ENCODE peak calls at places on chromosomes 7 and 10, in eight cellular contexts. One of them, this sample, is unnamed.

GRCh38 chr10:73875139-73875475 is 752 bp upstream of the CAMK2G start:
- DNase-seq in AG09309: no peak
- DNase-seq in thyroid gland: no peak
- DNase-seq in K562: no peak
- DNase-seq in upper lobe of right lung: no peak
- DNase-seq in OCI-LY7: peak
- DNase-seq in heart left ventricle: no peak
- DNase-seq in breast epithelium: no peak
- DNase-seq in this sample: no peak

GRCh38 chr7:115546790-115547189 is 483.8 kb downstream of the TFEC start:
- DNase-seq in AG09309: no peak
- DNase-seq in thyroid gland: no peak
- DNase-seq in K562: no peak
- DNase-seq in upper lobe of right lung: no peak
- DNase-seq in OCI-LY7: no peak
- DNase-seq in heart left ventricle: no peak
- DNase-seq in breast epithelium: no peak
- DNase-seq in this sample: no peak

GRCh38 chr7:113159746-113160339 is 41.5 kb upstream of the SMIM30 start:
- DNase-seq in AG09309: peak
- DNase-seq in thyroid gland: peak
- DNase-seq in K562: peak
- DNase-seq in upper lobe of right lung: no peak
- DNase-seq in OCI-LY7: peak
- DNase-seq in heart left ventricle: no peak
- DNase-seq in breast epithelium: no peak
- DNase-seq in this sample: peak

GRCh38 chr7:100865971-100866720 is 1.0 kb upstream of the TRIP6 start:
- DNase-seq in AG09309: no peak
- DNase-seq in thyroid gland: peak
- DNase-seq in K562: no peak
- DNase-seq in upper lobe of right lung: peak
- DNase-seq in OCI-LY7: no peak
- DNase-seq in heart left ventricle: peak
- DNase-seq in breast epithelium: peak
- DNase-seq in this sample: no peak

GRCh38 chr10:92880233-92880861 is 32.0 kb downstream of the EXOC6 start:
- DNase-seq in AG09309: peak
- DNase-seq in thyroid gland: no peak
- DNase-seq in K562: peak
- DNase-seq in upper lobe of right lung: no peak
- DNase-seq in OCI-LY7: peak
- DNase-seq in heart left ventricle: no peak
- DNase-seq in breast epithelium: no peak
- DNase-seq in this sample: peak

GRCh38 chr7:138324905-138325304 is 135.2 kb upstream of the TRIM24 start:
- DNase-seq in AG09309: no peak
- DNase-seq in thyroid gland: no peak
- DNase-seq in K562: no peak
- DNase-seq in upper lobe of right lung: no peak
- DNase-seq in OCI-LY7: no peak
- DNase-seq in heart left ventricle: no peak
- DNase-seq in breast epithelium: no peak
- DNase-seq in this sample: no peak

GRCh38 chr7:138661236-138661635 is 39.9 kb downstream of the SVOPL start:
- DNase-seq in AG09309: no peak
- DNase-seq in thyroid gland: no peak
- DNase-seq in K562: no peak
- DNase-seq in upper lobe of right lung: no peak
- DNase-seq in OCI-LY7: no peak
- DNase-seq in heart left ventricle: no peak
- DNase-seq in breast epithelium: no peak
- DNase-seq in this sample: no peak

GRCh38 chr7:156494960-156495359 is 145.6 kb upstream of the RNF32 start:
- DNase-seq in AG09309: no peak
- DNase-seq in thyroid gland: no peak
- DNase-seq in K562: no peak
- DNase-seq in upper lobe of right lung: no peak
- DNase-seq in OCI-LY7: no peak
- DNase-seq in heart left ventricle: no peak
- DNase-seq in breast epithelium: no peak
- DNase-seq in this sample: no peak

GRCh38 chr10:88832376-88832775 is 19.3 kb downstream of the ANKRD22 start:
- DNase-seq in AG09309: no peak
- DNase-seq in thyroid gland: no peak
- DNase-seq in K562: no peak
- DNase-seq in upper lobe of right lung: no peak
- DNase-seq in OCI-LY7: no peak
- DNase-seq in heart left ventricle: no peak
- DNase-seq in breast epithelium: no peak
- DNase-seq in this sample: no peak

GRCh38 chr7:150405584-150406310 is 26.6 kb downstream of the ZNF775 start:
- DNase-seq in AG09309: no peak
- DNase-seq in thyroid gland: peak
- DNase-seq in K562: no peak
- DNase-seq in upper lobe of right lung: no peak
- DNase-seq in OCI-LY7: peak
- DNase-seq in heart left ventricle: peak
- DNase-seq in breast epithelium: no peak
- DNase-seq in this sample: no peak

GRCh38 chr10:119335671-119336353 is 128.4 kb downstream of the GRK5 start:
- DNase-seq in AG09309: no peak
- DNase-seq in thyroid gland: no peak
- DNase-seq in K562: no peak
- DNase-seq in upper lobe of right lung: no peak
- DNase-seq in OCI-LY7: no peak
- DNase-seq in heart left ventricle: peak
- DNase-seq in breast epithelium: no peak
- DNase-seq in this sample: peak

GRCh38 chr7:128830231-128831177 is at the start of gene FLNC:
- DNase-seq in AG09309: no peak
- DNase-seq in thyroid gland: peak
- DNase-seq in K562: peak
- DNase-seq in upper lobe of right lung: peak
- DNase-seq in OCI-LY7: no peak
- DNase-seq in heart left ventricle: peak
- DNase-seq in breast epithelium: peak
- DNase-seq in this sample: peak

GRCh38 chr10:71394926-71395562 is 1.7 kb upstream of the CDH23 start:
- DNase-seq in AG09309: no peak
- DNase-seq in thyroid gland: no peak
- DNase-seq in K562: no peak
- DNase-seq in upper lobe of right lung: peak
- DNase-seq in OCI-LY7: no peak
- DNase-seq in heart left ventricle: no peak
- DNase-seq in breast epithelium: no peak
- DNase-seq in this sample: no peak

GRCh38 chr10:73096041-73096451 is 620 bp downstream of the P4HA1 start:
- DNase-seq in AG09309: no peak
- DNase-seq in thyroid gland: peak
- DNase-seq in K562: peak
- DNase-seq in upper lobe of right lung: peak
- DNase-seq in OCI-LY7: peak
- DNase-seq in heart left ventricle: peak
- DNase-seq in breast epithelium: peak
- DNase-seq in this sample: peak

GRCh38 chr7:74656911-74657691 is 417 bp upstream of the GTF2I start:
- DNase-seq in AG09309: peak
- DNase-seq in thyroid gland: peak
- DNase-seq in K562: peak
- DNase-seq in upper lobe of right lung: peak
- DNase-seq in OCI-LY7: peak
- DNase-seq in heart left ventricle: peak
- DNase-seq in breast epithelium: peak
- DNase-seq in this sample: peak

GRCh38 chr7:74655324-74655723 is 2.2 kb upstream of the GTF2I start:
- DNase-seq in AG09309: no peak
- DNase-seq in thyroid gland: no peak
- DNase-seq in K562: peak
- DNase-seq in upper lobe of right lung: no peak
- DNase-seq in OCI-LY7: no peak
- DNase-seq in heart left ventricle: no peak
- DNase-seq in breast epithelium: no peak
- DNase-seq in this sample: no peak

GRCh38 chr7:74654811-74655210 is 2.7 kb upstream of the GTF2I start:
- DNase-seq in AG09309: no peak
- DNase-seq in thyroid gland: no peak
- DNase-seq in K562: no peak
- DNase-seq in upper lobe of right lung: no peak
- DNase-seq in OCI-LY7: no peak
- DNase-seq in heart left ventricle: no peak
- DNase-seq in breast epithelium: no peak
- DNase-seq in this sample: no peak

GRCh38 chr7:74656421-74656910 is 1.1 kb upstream of the GTF2I start:
- DNase-seq in AG09309: no peak
- DNase-seq in thyroid gland: peak
- DNase-seq in K562: peak
- DNase-seq in upper lobe of right lung: peak
- DNase-seq in OCI-LY7: peak
- DNase-seq in heart left ventricle: peak
- DNase-seq in breast epithelium: peak
- DNase-seq in this sample: no peak

GRCh38 chr7:74655785-74656420 is 1.6 kb upstream of the GTF2I start:
- DNase-seq in AG09309: no peak
- DNase-seq in thyroid gland: no peak
- DNase-seq in K562: peak
- DNase-seq in upper lobe of right lung: no peak
- DNase-seq in OCI-LY7: no peak
- DNase-seq in heart left ventricle: no peak
- DNase-seq in breast epithelium: no peak
- DNase-seq in this sample: no peak
- H3K4me3 ChIP-seq in AG09309: peak
- H3K4me3 ChIP-seq in thyroid gland: no peak
- H3K4me3 ChIP-seq in K562: peak
- H3K4me3 ChIP-seq in upper lobe of right lung: peak
- H3K4me3 ChIP-seq in OCI-LY7: peak
- H3K4me3 ChIP-seq in heart left ventricle: peak
- H3K4me3 ChIP-seq in breast epithelium: peak
- H3K4me3 ChIP-seq in this sample: peak

GRCh38 chr10:95478935-95479334 is 82.2 kb downstream of the SORBS1 start:
- DNase-seq in AG09309: no peak
- DNase-seq in thyroid gland: no peak
- DNase-seq in K562: no peak
- DNase-seq in upper lobe of right lung: no peak
- DNase-seq in OCI-LY7: no peak
- DNase-seq in heart left ventricle: no peak
- DNase-seq in breast epithelium: no peak
- DNase-seq in this sample: peak

GRCh38 chr10:95482501-95483248 is 78.5 kb downstream of the SORBS1 start:
- DNase-seq in AG09309: no peak
- DNase-seq in thyroid gland: no peak
- DNase-seq in K562: no peak
- DNase-seq in upper lobe of right lung: no peak
- DNase-seq in OCI-LY7: no peak
- DNase-seq in heart left ventricle: no peak
- DNase-seq in breast epithelium: no peak
- DNase-seq in this sample: no peak

GRCh38 chr10:95480901-95481491 is 80.2 kb downstream of the SORBS1 start:
- DNase-seq in AG09309: no peak
- DNase-seq in thyroid gland: no peak
- DNase-seq in K562: no peak
- DNase-seq in upper lobe of right lung: no peak
- DNase-seq in OCI-LY7: no peak
- DNase-seq in heart left ventricle: no peak
- DNase-seq in breast epithelium: no peak
- DNase-seq in this sample: no peak

GRCh38 chr10:95478185-95478584 is 83.0 kb downstream of the SORBS1 start:
- DNase-seq in AG09309: no peak
- DNase-seq in thyroid gland: no peak
- DNase-seq in K562: no peak
- DNase-seq in upper lobe of right lung: no peak
- DNase-seq in OCI-LY7: no peak
- DNase-seq in heart left ventricle: no peak
- DNase-seq in breast epithelium: no peak
- DNase-seq in this sample: no peak

GRCh38 chr10:95480102-95480900 is 80.9 kb downstream of the SORBS1 start:
- DNase-seq in AG09309: no peak
- DNase-seq in thyroid gland: peak
- DNase-seq in K562: peak
- DNase-seq in upper lobe of right lung: no peak
- DNase-seq in OCI-LY7: no peak
- DNase-seq in heart left ventricle: peak
- DNase-seq in breast epithelium: no peak
- DNase-seq in this sample: peak
- TF ChIP-seq CTCF in AG09309: no peak
- TF ChIP-seq CTCF in thyroid gland: no peak
- TF ChIP-seq CTCF in K562: peak
- TF ChIP-seq CTCF in upper lobe of right lung: no peak
- TF ChIP-seq CTCF in OCI-LY7: no peak
- TF ChIP-seq CTCF in heart left ventricle: no peak
- TF ChIP-seq CTCF in breast epithelium: no peak
- TF ChIP-seq CTCF in this sample: no peak

GRCh38 chr7:1103009-1103788 is 15.3 kb downstream of the GPER1 start:
- DNase-seq in AG09309: no peak
- DNase-seq in thyroid gland: no peak
- DNase-seq in K562: no peak
- DNase-seq in upper lobe of right lung: no peak
- DNase-seq in OCI-LY7: no peak
- DNase-seq in heart left ventricle: no peak
- DNase-seq in breast epithelium: no peak
- DNase-seq in this sample: no peak
- H3K4me3 ChIP-seq in AG09309: no peak
- H3K4me3 ChIP-seq in thyroid gland: no peak
- H3K4me3 ChIP-seq in K562: no peak
- H3K4me3 ChIP-seq in upper lobe of right lung: no peak
- H3K4me3 ChIP-seq in OCI-LY7: no peak
- H3K4me3 ChIP-seq in heart left ventricle: no peak
- H3K4me3 ChIP-seq in breast epithelium: no peak
- H3K4me3 ChIP-seq in this sample: no peak

GRCh38 chr7:7103343-7104313 is 78.7 kb upstream of the C1GALT1 start:
- DNase-seq in AG09309: peak
- DNase-seq in thyroid gland: no peak
- DNase-seq in K562: peak
- DNase-seq in upper lobe of right lung: no peak
- DNase-seq in OCI-LY7: peak
- DNase-seq in heart left ventricle: no peak
- DNase-seq in breast epithelium: no peak
- DNase-seq in this sample: peak
- TF ChIP-seq CTCF in AG09309: peak
- TF ChIP-seq CTCF in thyroid gland: peak
- TF ChIP-seq CTCF in K562: peak
- TF ChIP-seq CTCF in upper lobe of right lung: peak
- TF ChIP-seq CTCF in OCI-LY7: peak
- TF ChIP-seq CTCF in heart left ventricle: peak
- TF ChIP-seq CTCF in breast epithelium: peak
- TF ChIP-seq CTCF in this sample: peak

GRCh38 chr7:7957513-7957912 is 11.1 kb upstream of the GLCCI1 start:
- DNase-seq in AG09309: no peak
- DNase-seq in thyroid gland: no peak
- DNase-seq in K562: no peak
- DNase-seq in upper lobe of right lung: no peak
- DNase-seq in OCI-LY7: no peak
- DNase-seq in heart left ventricle: no peak
- DNase-seq in breast epithelium: no peak
- DNase-seq in this sample: no peak
- H3K4me3 ChIP-seq in AG09309: no peak
- H3K4me3 ChIP-seq in thyroid gland: no peak
- H3K4me3 ChIP-seq in K562: no peak
- H3K4me3 ChIP-seq in upper lobe of right lung: no peak
- H3K4me3 ChIP-seq in OCI-LY7: no peak
- H3K4me3 ChIP-seq in heart left ventricle: no peak
- H3K4me3 ChIP-seq in breast epithelium: no peak
- H3K4me3 ChIP-seq in this sample: no peak